ENCODE peak calls at places on chromosomes 6 and 20, in five cellular contexts. C is NCI-H2227 treated with DMSO at 0.1 percent for 48 hours, A is ACHN, G is cardiac fibroblast, V is GM12878. H is an unnamed sample.

GRCh38 chr20:20668639-20669038 is 43.8 kb downstream of the RALGAPA2 start:
- DNase-seq in C (no peak), G (no peak), V (peak), A (no peak), H (no peak)

GRCh38 chr6:95383878-95384277 is 193.5 kb upstream of the MANEA start:
- DNase-seq in G (no peak), V (no peak), A (no peak), C (no peak), H (no peak)

GRCh38 chr20:23115823-23116222 is 29.7 kb upstream of the CD93 start:
- DNase-seq in C (no peak), V (peak), G (no peak), A (no peak), H (no peak)

GRCh38 chr6:158411998-158412397 is 99.7 kb downstream of the TULP4 start:
- DNase-seq in G (no peak), V (no peak), C (no peak), A (no peak), H (no peak)

GRCh38 chr6:157946865-157947532 is 34.7 kb upstream of the SYNJ2 start:
- DNase-seq in G (peak), A (peak), V (peak), C (no peak), H (peak)

GRCh38 chr6:139982652-139983051 is 608.2 kb upstream of the CITED2 start:
- DNase-seq in A (peak), G (peak), V (no peak), C (peak), H (peak)

GRCh38 chr6:130946076-130946475 is 117.0 kb downstream of the EPB41L2 start:
- DNase-seq in A (no peak), V (no peak), C (no peak), G (peak), H (no peak)

GRCh38 chr6:161301338-161301737 is 27.5 kb upstream of the AGPAT4 start:
- DNase-seq in C (no peak), V (no peak), G (peak), A (no peak), H (no peak)

GRCh38 chr20:46012926-46013825 is 4.5 kb downstream of the MMP9 start:
- DNase-seq in G (no peak), C (no peak), V (no peak), A (no peak), H (no peak)

GRCh38 chr6:15739353-15739752 is 76.5 kb upstream of the DTNBP1 start:
- DNase-seq in G (no peak), V (no peak), A (no peak), C (no peak), H (no peak)

GRCh38 chr6:15791401-15792137 is 128.7 kb upstream of the DTNBP1 start:
- DNase-seq in G (no peak), A (peak), V (no peak), C (no peak), H (no peak)

GRCh38 chr6:40183902-40184301 is 249.6 kb upstream of the MOCS1 start:
- DNase-seq in V (no peak), A (no peak), C (no peak), G (no peak), H (no peak)